ENCODE peak calls at places on chromosomes 16 and 17, in five cellular contexts. One of them, this sample, is unnamed.

GRCh38 chr17:17792551-17793377 is 44.0 kb downstream of the SREBF1 start:
- DNase-seq in dorsolateral prefrontal cortex: peak
- DNase-seq in mammary epithelial cell: no peak
- DNase-seq in left ventricle myocardium superior: peak
- DNase-seq in HEK293T: no peak
- DNase-seq in this sample: peak

GRCh38 chr16:19305443-19305842 is 19.9 kb downstream of the CLEC19A start:
- DNase-seq in dorsolateral prefrontal cortex: no peak
- DNase-seq in mammary epithelial cell: no peak
- DNase-seq in left ventricle myocardium superior: no peak
- DNase-seq in HEK293T: no peak
- DNase-seq in this sample: no peak

GRCh38 chr17:17506181-17506741 is 10.1 kb upstream of the RASD1 start:
- DNase-seq in dorsolateral prefrontal cortex: no peak
- DNase-seq in mammary epithelial cell: no peak
- DNase-seq in left ventricle myocardium superior: peak
- DNase-seq in HEK293T: no peak
- DNase-seq in this sample: no peak

GRCh38 chr17:6755731-6756184 is at the start of gene XAF1:
- DNase-seq in dorsolateral prefrontal cortex: no peak
- DNase-seq in mammary epithelial cell: no peak
- DNase-seq in left ventricle myocardium superior: peak
- DNase-seq in HEK293T: no peak
- DNase-seq in this sample: no peak

GRCh38 chr16:81646561-81646960 is 132.5 kb upstream of the PLCG2 start:
- DNase-seq in dorsolateral prefrontal cortex: no peak
- DNase-seq in mammary epithelial cell: peak
- DNase-seq in left ventricle myocardium superior: no peak
- DNase-seq in HEK293T: no peak
- DNase-seq in this sample: no peak

GRCh38 chr16:10080031-10080772 is 102.0 kb downstream of the GRIN2A start:
- DNase-seq in dorsolateral prefrontal cortex: no peak
- DNase-seq in mammary epithelial cell: peak
- DNase-seq in left ventricle myocardium superior: peak
- DNase-seq in HEK293T: no peak
- DNase-seq in this sample: peak

GRCh38 chr17:8742828-8743227 is 1.8 kb downstream of the CCDC42 start:
- DNase-seq in dorsolateral prefrontal cortex: no peak
- DNase-seq in mammary epithelial cell: no peak
- DNase-seq in left ventricle myocardium superior: no peak
- DNase-seq in HEK293T: no peak
- DNase-seq in this sample: no peak

GRCh38 chr17:58534901-58535421 is 20.5 kb upstream of the MTMR4 start:
- DNase-seq in dorsolateral prefrontal cortex: no peak
- DNase-seq in mammary epithelial cell: peak
- DNase-seq in left ventricle myocardium superior: peak
- DNase-seq in HEK293T: no peak
- DNase-seq in this sample: peak

GRCh38 chr16:15041260-15042011 is 14.4 kb downstream of the NTAN1 start:
- DNase-seq in dorsolateral prefrontal cortex: no peak
- DNase-seq in mammary epithelial cell: peak
- DNase-seq in left ventricle myocardium superior: peak
- DNase-seq in HEK293T: no peak
- DNase-seq in this sample: no peak

GRCh38 chr17:80261159-80261894 is 675 bp downstream of the RNF213 start:
- DNase-seq in dorsolateral prefrontal cortex: no peak
- DNase-seq in mammary epithelial cell: peak
- DNase-seq in left ventricle myocardium superior: peak
- DNase-seq in HEK293T: peak
- DNase-seq in this sample: peak

This sample was measured in HT1080.